ENCODE peak calls at places on chromosomes 3 and 15, in seven cellular contexts. D is endodermal cell, F is right atrium auricular region, R is esophagus squamous epithelium, J is neural progenitor cell, M is AG09309, U is kidney. W is an unnamed sample.
A peak's percentile ranks its signal among the peaks of the same experiment; 100 is the strongest.

GRCh38 chr15:73631915-73632669 is 1.1 kb downstream of the NPTN start:
- DNase-seq in D (peak; percentile 79), F (peak; percentile 64), R (no peak), J (peak; percentile 43), M (no peak), U (no peak), W (peak; percentile 61)

GRCh38 chr3:10594915-10595314 is 89.5 kb upstream of the ATP2B2 start:
- DNase-seq in D (peak; percentile 97), F (no peak), R (no peak), J (peak; percentile 96), M (no peak), U (no peak), W (peak; percentile 46)

GRCh38 chr15:22989576-22990477 is 9.7 kb upstream of the CYFIP1 start:
- DNase-seq in D (peak; percentile 45), F (peak; percentile 38), R (no peak), J (peak; percentile 4), M (no peak), U (no peak), W (no peak)

GRCh38 chr15:78353093-78353492 is 12.9 kb downstream of the CRABP1 start:
- DNase-seq in D (no peak), F (no peak), R (no peak), J (no peak), M (no peak), U (no peak), W (peak; percentile 8)

GRCh38 chr3:193743702-193744047 is 150.7 kb downstream of the OPA1 start:
- DNase-seq in D (peak; percentile 55), F (no peak), R (no peak), J (no peak), M (no peak), U (no peak), W (no peak)

GRCh38 chr3:114650808-114651207 is 357.0 kb downstream of the TIGIT start:
- DNase-seq in D (no peak), F (no peak), R (no peak), J (no peak), M (peak; percentile 33), U (no peak), W (peak; percentile 80)

GRCh38 chr3:66037330-66037985 is 1.3 kb downstream of the MAGI1 start:
- DNase-seq in D (peak; percentile 88), F (peak; percentile 64), R (no peak), J (peak; percentile 74), M (no peak), U (peak; percentile 70), W (peak; percentile 48)

GRCh38 chr15:22951031-22951380 is 29.2 kb downstream of the CYFIP1 start:
- DNase-seq in D (no peak), F (no peak), R (no peak), J (no peak), M (no peak), U (no peak), W (no peak)

GRCh38 chr3:152524198-152525140 is 255.7 kb downstream of the MBNL1 start:
- DNase-seq in D (peak; percentile 57), F (no peak), R (no peak), J (peak; percentile 57), M (peak; percentile 17), U (no peak), W (peak; percentile 82)

GRCh38 chr3:168100777-168101492 is 5.2 kb upstream of the GOLIM4 start:
- DNase-seq in D (no peak), F (no peak), R (no peak), J (no peak), M (no peak), U (no peak), W (peak; percentile 44)

GRCh38 chr3:194540268-194540937 is 53.6 kb upstream of the ATP13A3 start:
- DNase-seq in D (no peak), F (peak; percentile 80), R (no peak), J (no peak), M (no peak), U (no peak), W (peak; percentile 71)

GRCh38 chr3:197522183-197522715 is 33.5 kb downstream of the BDH1 start:
- DNase-seq in D (no peak), F (no peak), R (no peak), J (no peak), M (no peak), U (peak; percentile 57), W (no peak)

DNA sequence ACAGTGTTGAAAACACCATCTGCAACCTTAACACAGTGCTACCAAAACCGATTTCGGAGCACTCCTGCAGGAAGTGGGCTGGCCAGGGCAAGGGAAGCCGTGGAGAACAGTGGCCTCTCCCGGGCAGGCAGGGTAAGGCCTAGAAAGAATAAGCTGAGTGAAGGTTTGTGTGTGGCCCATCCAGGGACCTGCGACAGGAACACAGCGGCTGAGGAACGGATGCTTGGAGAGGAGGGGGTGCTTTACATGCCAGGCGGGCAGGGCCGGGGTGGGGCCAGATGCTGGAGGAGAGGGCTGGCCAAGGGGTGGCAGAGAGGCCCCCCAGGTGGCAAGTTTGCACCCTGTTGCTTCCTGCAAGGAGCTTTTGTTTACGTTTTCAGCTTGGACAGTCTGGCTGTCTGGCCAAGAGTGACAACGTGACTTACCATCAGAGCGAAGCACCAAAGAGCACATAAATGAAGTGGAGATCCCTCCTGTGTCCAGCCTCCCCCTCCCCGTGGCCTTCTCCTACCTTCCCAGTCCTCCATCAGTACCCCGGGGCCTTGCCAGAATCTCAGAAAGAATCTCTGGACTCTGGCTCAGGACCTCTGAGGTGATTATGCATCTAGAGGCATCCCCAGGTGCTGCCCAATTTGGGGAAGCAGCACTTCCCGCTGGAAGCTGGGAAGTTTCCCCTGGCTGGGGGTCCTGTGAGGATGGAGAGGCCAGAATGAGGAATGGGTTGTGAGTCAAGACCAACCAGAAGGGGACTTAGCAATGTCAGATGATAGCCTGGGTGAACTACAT is 156.4 kb downstream of the PGPEP1L start:
- DNase-seq in D (peak; percentile 93), F (peak; percentile 84), R (peak; percentile 10), J (peak; percentile 85), M (no peak), U (peak; percentile 82), W (peak; percentile 76)
- H3K4me3 ChIP-seq in D (peak overlapping the region; percentile 78), F (no peak overlapping the region), R (peak overlapping the region; percentile 57), J (peak overlapping the region; percentile 73), M (no peak overlapping the region), U (peak overlapping the region; percentile 55), W (peak overlapping the region; percentile 73)

GRCh38 chr15:90929709-90930019 is 2.7 kb downstream of the HDDC3 start:
- DNase-seq in D (no peak), F (no peak), R (no peak), J (no peak), M (no peak), U (no peak), W (no peak)
- TF ChIP-seq CTCF in D (no peak), F (no peak), R (no peak), J (no peak), M (no peak), U (no peak), W (no peak)

DNA sequence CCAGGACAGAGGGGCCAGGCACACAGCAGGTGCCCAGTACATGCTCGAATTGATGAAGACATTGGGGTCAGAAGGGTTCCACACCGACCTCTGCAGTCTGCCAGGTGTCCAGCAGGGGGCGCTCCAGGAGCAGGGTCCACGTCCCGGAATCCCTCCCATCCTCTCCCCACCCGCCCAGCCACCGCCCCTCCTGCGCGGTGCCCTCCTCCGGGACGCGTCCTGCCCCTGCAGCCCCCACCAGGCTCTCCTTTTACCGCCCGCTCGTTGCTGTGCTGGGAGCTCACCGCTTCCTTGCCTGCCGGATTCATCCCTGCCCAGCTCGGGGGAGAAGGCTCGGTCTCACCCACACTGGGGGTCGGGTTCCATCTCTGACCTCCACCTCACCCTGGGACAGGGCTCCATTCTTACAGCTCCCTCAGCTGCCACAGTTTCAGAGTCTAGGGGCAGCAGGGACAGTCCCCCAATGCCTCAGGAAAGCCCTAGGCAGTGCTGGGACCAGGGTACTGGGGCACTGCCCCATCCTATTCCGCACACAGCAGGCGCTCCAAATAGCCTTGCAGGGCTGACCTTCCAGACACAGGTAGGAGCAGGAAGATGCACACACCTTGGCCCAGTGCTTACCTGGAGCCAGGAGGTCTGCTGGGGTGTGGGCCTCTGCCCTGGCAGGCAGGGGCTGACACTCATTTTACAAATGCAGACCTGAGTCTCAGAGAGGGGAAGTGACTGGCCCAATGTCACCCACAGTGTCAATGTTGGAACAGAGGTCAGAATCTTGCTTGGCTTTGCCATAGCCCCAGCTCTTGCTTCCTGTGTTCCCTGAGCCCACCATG is 31.0 kb downstream of the GRIP2 start:
- DNase-seq in D (peak; percentile 97), F (no peak), R (no peak), J (peak; percentile 87), M (no peak), U (peak; percentile 86), W (peak; percentile 42)
- H3K4me3 ChIP-seq in D (no peak overlapping the region), F (no peak overlapping the region), R (no peak overlapping the region), J (peak overlapping the region; percentile 58), M (no peak overlapping the region), U (no peak overlapping the region), W (no peak overlapping the region)

GRCh38 chr3:133362539-133362938 is 37.3 kb upstream of the BFSP2 start:
- DNase-seq in D (no peak), F (no peak), R (no peak), J (peak; percentile 35), M (no peak), U (no peak), W (no peak)
- TF ChIP-seq CTCF in D (no peak), F (no peak), R (no peak), J (no peak), M (no peak), U (no peak), W (no peak)